ENCODE peak calls at places on chromosomes 5 and 9, in four cellular contexts. R is naive thymus-derived CD8-positive, alpha-beta T cell; B is WTC11; U is cardiac muscle cell. L is an unnamed sample.

GRCh38 chr9:18297532-18297872 is 176.5 kb upstream of the ADAMTSL1 start:
- DNase-seq in B (peak; percentile 42), U (no peak), R (no peak), L (no peak)

GRCh38 chr5:59036274-59036961 is 453.5 kb downstream of the RAB3C start:
- DNase-seq in U (no peak), R (peak; percentile 47), B (no peak), L (no peak)

GRCh38 chr9:124781967-124782660 is 5.2 kb downstream of the OLFML2A start:
- DNase-seq in R (peak; percentile 15), U (no peak), B (peak; percentile 6), L (no peak)

GRCh38 chr9:126861707-126862460 is 1.4 kb downstream of the ZBTB34 start:
- DNase-seq in B (no peak), U (no peak), R (no peak), L (no peak)

GRCh38 chr5:150263339-150263738 is 26.2 kb downstream of the CAMK2A start:
- DNase-seq in U (no peak), R (no peak), B (no peak), L (no peak)

GRCh38 chr9:19517202-19517942 is 108.6 kb downstream of the ACER2 start:
- DNase-seq in B (peak; percentile 78), U (no peak), R (no peak), L (no peak)

GRCh38 chr5:177458122-177458681 is 11.6 kb downstream of the PRR7 start:
- DNase-seq in B (no peak), R (peak; percentile 16), U (no peak), L (no peak)

GRCh38 chr5:116947691-116948528 is 373.3 kb upstream of the SEMA6A start:
- DNase-seq in B (peak; percentile 95), R (peak; percentile 19), U (peak; percentile 50), L (no peak)

GRCh38 chr9:127589955-127590370 is 22.1 kb upstream of the STXBP1 start:
- DNase-seq in R (peak; percentile 22), B (peak; percentile 74), U (peak; percentile 84), L (peak; percentile 33)

GRCh38 chr5:160240350-160240749 is 11.0 kb downstream of the FABP6 start:
- DNase-seq in U (no peak), R (no peak), B (no peak), L (no peak)

GRCh38 chr9:137550241-137550621 is at the start of gene PNPLA7:
- DNase-seq in U (peak; percentile 88), R (peak; percentile 35), B (peak; percentile 80), L (peak; percentile 61)

GRCh38 chr5:24475101-24475500 is 169.7 kb downstream of the CDH10 start:
- DNase-seq in U (no peak), B (no peak), R (no peak), L (no peak)

GRCh38 chr9:96171749-96172148 is 130.2 kb downstream of the HSD17B3 start:
- DNase-seq in B (no peak), R (no peak), U (no peak), L (no peak)

GRCh38 chr5:168875839-168876238 is 296.7 kb upstream of the PANK3 start:
- DNase-seq in U (peak; percentile 52), R (no peak), B (no peak), L (no peak)

GRCh38 chr5:139904566-139905400 is 109.2 kb downstream of the PSD2 start:
- DNase-seq in U (peak; percentile 76), B (peak; percentile 69), R (no peak), L (no peak)

GRCh38 chr5:159104759-159105317 is 5.1 kb upstream of the EBF1 start:
- DNase-seq in R (no peak), B (no peak), U (no peak), L (no peak)

GRCh38 chr5:173764321-173765029 is 123.7 kb upstream of the CPEB4 start:
- DNase-seq in R (no peak), B (no peak), U (peak; percentile 34), L (no peak)

GRCh38 chr5:32628049-32628803 is 42.9 kb downstream of the SUB1 start:
- DNase-seq in R (no peak), B (no peak), U (no peak), L (no peak)

GRCh38 chr5:16616536-16617271 is at the start of gene RETREG1:
- DNase-seq in R (peak; percentile 92), U (peak; percentile 62), B (peak; percentile 65), L (peak; percentile 18)

GRCh38 chr5:128378196-128378595 is 159.8 kb downstream of the FBN2 start:
- DNase-seq in R (no peak), B (no peak), U (no peak), L (no peak)

GRCh38 chr5:145668714-145669113 is 166.4 kb downstream of the PRELID2 start:
- DNase-seq in R (no peak), B (no peak), U (no peak), L (no peak)

GRCh38 chr9:123457586-123457985 is 101.6 kb downstream of the CRB2 start:
- DNase-seq in U (peak; percentile 22), B (no peak), R (no peak), L (no peak)

GRCh38 chr9:129276486-129277260 is 98.6 kb upstream of the IER5L start:
- DNase-seq in B (no peak), R (no peak), U (peak; percentile 90), L (no peak)

GRCh38 chr9:131608469-131609115 is 63.3 kb downstream of the PRRT1B start:
- DNase-seq in U (peak; percentile 89), R (no peak), B (peak; percentile 64), L (no peak)

GRCh38 chr5:93599427-93600146 is 16.6 kb downstream of the NR2F1 start:
- DNase-seq in R (no peak), U (no peak), B (peak; percentile 38), L (no peak)

GRCh38 chr9:99411479-99412100 is 189.5 kb downstream of the SEC61B start:
- DNase-seq in B (no peak), R (no peak), U (peak; percentile 88), L (no peak)

GRCh38 chr5:94285984-94286383 is 332.4 kb downstream of the KIAA0825 start:
- DNase-seq in R (no peak), B (no peak), U (peak; percentile 56), L (no peak)

GRCh38 chr9:38254151-38254550 is 138.4 kb upstream of the ALDH1B1 start:
- DNase-seq in B (no peak), R (no peak), U (no peak), L (no peak)

GRCh38 chr9:90489066-90489465 is 153.6 kb downstream of the DIRAS2 start:
- DNase-seq in U (no peak), R (no peak), B (no peak), L (no peak)

GRCh38 chr5:10334830-10335229 is 18.7 kb upstream of the MARCHF6 start:
- DNase-seq in U (no peak), B (no peak), R (no peak), L (no peak)

GRCh38 chr9:134010774-134011173 is 14.5 kb upstream of the BRD3OS start:
- DNase-seq in B (no peak), U (no peak), R (no peak), L (no peak)

GRCh38 chr5:6236858-6237481 is 141.4 kb downstream of the MED10 start:
- DNase-seq in R (no peak), B (no peak), U (no peak), L (no peak)

GRCh38 chr5:87120518-87121314 is 147.0 kb upstream of the RASA1 start:
- DNase-seq in R (no peak), B (no peak), U (no peak), L (no peak)

L was measured in NCI-H2227 treated with DMSO at 0.1 percent for 48 hours.